ENCODE peak calls at places on chromosomes 7 and 10, in ten cellular contexts. L, X, Y, W, D, C, U, M, T and P are unnamed samples.

GRCh38 chr10:31404640-31405039 is 85.6 kb downstream of the ZEB1 start:
- DNase-seq in L (no peak), X (no peak), Y (no peak), W (no peak), D (no peak), C (no peak), U (peak), M (no peak), T (no peak), P (no peak)

GRCh38 chr10:104492349-104492940 is 138.8 kb downstream of the CFAP58 start:
- DNase-seq in L (no peak), X (no peak), Y (no peak), W (no peak), D (no peak), C (no peak), U (no peak), M (no peak), T (no peak), P (no peak)

GRCh38 chr7:23335621-23336020 is 36.5 kb downstream of the MALSU1 start:
- DNase-seq in L (peak), X (no peak), Y (no peak), W (no peak), D (no peak), C (no peak), U (no peak), M (no peak), T (no peak), P (no peak)

GRCh38 chr10:110775022-110775379 is 96.7 kb upstream of the PDCD4 start:
- DNase-seq in L (no peak), X (peak), Y (no peak), W (no peak), D (no peak), C (no peak), U (no peak), M (peak), T (no peak), P (no peak)

GRCh38 chr10:124597677-124598165 is 136.1 kb downstream of the LHPP start:
- DNase-seq in L (no peak), X (no peak), Y (no peak), W (no peak), D (no peak), C (no peak), U (no peak), M (no peak), T (no peak), P (no peak)

GRCh38 chr7:8440670-8441069 is 7.3 kb downstream of the NXPH1 start:
- DNase-seq in L (no peak), X (no peak), Y (no peak), W (no peak), D (no peak), C (no peak), U (no peak), M (no peak), T (no peak), P (no peak)

GRCh38 chr7:69880848-69881247 is 282.6 kb downstream of the AUTS2 start:
- DNase-seq in L (no peak), X (no peak), Y (no peak), W (peak), D (no peak), C (no peak), U (no peak), M (no peak), T (peak), P (no peak)

GRCh38 chr10:27258492-27258837 is 17.9 kb upstream of the ACBD5 start:
- DNase-seq in L (no peak), X (no peak), Y (no peak), W (no peak), D (no peak), C (no peak), U (no peak), M (no peak), T (no peak), P (no peak)

GRCh38 chr10:16529853-16530252 is 8.2 kb upstream of the C1QL3 start:
- DNase-seq in L (no peak), X (no peak), Y (no peak), W (no peak), D (no peak), C (no peak), U (no peak), M (no peak), T (no peak), P (no peak)

GRCh38 chr10:93461807-93462178 is 20.3 kb downstream of the MYOF start:
- DNase-seq in L (peak), X (no peak), Y (peak), W (no peak), D (no peak), C (no peak), U (peak), M (peak), T (peak), P (no peak)

GRCh38 chr7:67716729-67717128 is 720.1 kb downstream of the TYW1 start:
- DNase-seq in L (no peak), X (no peak), Y (no peak), W (no peak), D (peak), C (no peak), U (no peak), M (no peak), T (no peak), P (no peak)

GRCh38 chr7:11737723-11738122 is 94.3 kb downstream of the THSD7A start:
- DNase-seq in L (no peak), X (no peak), Y (no peak), W (no peak), D (no peak), C (no peak), U (peak), M (peak), T (no peak), P (no peak)

GRCh38 chr10:93921338-93921737 is 27.6 kb downstream of the SLC35G1 start:
- DNase-seq in L (no peak), X (no peak), Y (no peak), W (no peak), D (peak), C (no peak), U (peak), M (peak), T (no peak), P (no peak)

GRCh38 chr7:132817844-132818427 is 241.7 kb upstream of the PLXNA4 start:
- DNase-seq in L (no peak), X (no peak), Y (no peak), W (no peak), D (no peak), C (no peak), U (no peak), M (no peak), T (no peak), P (no peak)

GRCh38 chr10:123890761-123891146 is 853 bp downstream of the CPXM2 start:
- DNase-seq in L (no peak), X (no peak), Y (no peak), W (no peak), D (no peak), C (no peak), U (no peak), M (no peak), T (no peak), P (no peak)